ENCODE peak calls at places on chromosomes 7 and 10, in four cellular contexts. X is dorsolateral prefrontal cortex, G is body of pancreas, U is gastrocnemius medialis. E is an unnamed sample.

GRCh38 chr10:4763513-4763912 is 62.5 kb upstream of the AKR1E2 start:
- DNase-seq in U (no peak), G (no peak), X (no peak), E (no peak)

GRCh38 chr7:5429857-5430611 is 6.4 kb upstream of the TNRC18 start:
- DNase-seq in G (peak), U (no peak), X (peak), E (peak)

GRCh38 chr7:134478707-134479106 is 19.8 kb upstream of the AKR1B1 start:
- DNase-seq in X (no peak), U (no peak), G (no peak), E (no peak)

GRCh38 chr10:69968830-69969229 is 83.8 kb upstream of the MACROH2A2 start:
- DNase-seq in U (no peak), G (no peak), X (no peak), E (no peak)

GRCh38 chr10:42980553-42981357 is 96.1 kb upstream of the RET start:
- DNase-seq in G (no peak), U (no peak), X (peak), E (peak)

GRCh38 chr7:3201306-3201705 is 99.7 kb upstream of the SDK1 start:
- DNase-seq in U (no peak), G (no peak), X (no peak), E (no peak)

GRCh38 chr7:54995631-54996340 is 23.0 kb upstream of the EGFR start:
- DNase-seq in G (no peak), X (no peak), U (no peak), E (no peak)

GRCh38 chr10:110498982-110499795 is 1.5 kb downstream of the DUSP5 start:
- DNase-seq in G (peak), U (no peak), X (no peak), E (peak)

GRCh38 chr10:73865459-73866442 is 8.6 kb downstream of the CAMK2G start:
- DNase-seq in G (no peak), U (no peak), X (no peak), E (no peak)

GRCh38 chr7:1967512-1968396 is 265.0 kb downstream of the MAD1L1 start:
- DNase-seq in U (no peak), X (peak), G (no peak), E (no peak)

GRCh38 chr10:127907411-127908105 is 655 bp downstream of the PTPRE start:
- DNase-seq in U (no peak), X (peak), G (peak), E (no peak)

GRCh38 chr10:101670635-101671034 is 24.3 kb downstream of the FBXW4 start:
- DNase-seq in G (no peak), X (no peak), U (no peak), E (no peak)

GRCh38 chr10:110506448-110506847 is 8.7 kb downstream of the DUSP5 start:
- DNase-seq in U (no peak), G (no peak), X (no peak), E (no peak)

GRCh38 chr10:126500866-126501265 is 112.6 kb upstream of the ADAM12 start:
- DNase-seq in U (no peak), G (no peak), X (no peak), E (no peak)

GRCh38 chr10:93435621-93436385 is 46.3 kb downstream of the MYOF start:
- DNase-seq in U (no peak), G (no peak), X (no peak), E (no peak)

GRCh38 chr7:131803861-131804260 is 247.4 kb upstream of the PODXL start:
- DNase-seq in U (no peak), G (no peak), X (no peak), E (no peak)

GRCh38 chr10:73253226-73253557 is 748 bp upstream of the MRPS16 start:
- DNase-seq in U (no peak), X (no peak), G (no peak), E (no peak)

GRCh38 chr10:76621886-76622620 is 1015.6 kb downstream of the KCNMA1 start:
- DNase-seq in X (no peak), U (no peak), G (no peak), E (no peak)

GRCh38 chr7:35593896-35594295 is 101.0 kb downstream of the HERPUD2 start:
- DNase-seq in U (no peak), G (no peak), X (no peak), E (peak)

GRCh38 chr7:49244543-49244942 is 320.2 kb downstream of the CDC14C start:
- DNase-seq in X (no peak), G (no peak), U (no peak), E (no peak)

GRCh38 chr7:112869111-112869774 is 79.0 kb upstream of the TMEM168 start:
- DNase-seq in X (no peak), U (no peak), G (no peak), E (peak)

GRCh38 chr10:78656815-78657621 is 411.7 kb upstream of the ZMIZ1 start:
- DNase-seq in X (peak), G (no peak), U (no peak), E (peak)

GRCh38 chr10:34759837-34760215 is 55.3 kb downstream of the PARD3 start:
- DNase-seq in G (no peak), U (no peak), X (no peak), E (no peak)

GRCh38 chr10:91146146-91146545 is 74.3 kb upstream of the PCGF5 start:
- DNase-seq in U (no peak), X (no peak), G (no peak), E (no peak)

GRCh38 chr7:135557455-135558336 is at the start of gene NUP205:
- DNase-seq in G (peak), X (peak), U (peak), E (peak)

GRCh38 chr7:43700059-43700501 is 29.2 kb downstream of the COA1 start:
- DNase-seq in U (no peak), G (no peak), X (no peak), E (no peak)